ENCODE peak calls at places on chromosomes 4 and X, in eight cellular contexts. T, B, R, U, Z, C, Q and D are unnamed samples.

GRCh38 chr4:128228778-128229457 is 58.7 kb downstream of the PGRMC2 start:
- DNase-seq in Q (peak), R (no peak), Z (no peak), U (peak), C (no peak), B (no peak), T (no peak), D (no peak)

GRCh38 chr4:142850478-142850877 is 4.4 kb upstream of the INPP4B start:
- DNase-seq in Q (peak), Z (no peak), R (no peak), T (no peak), B (no peak), C (no peak), U (peak), D (no peak)

GRCh38 chr4:119118397-119118796 is 17.2 kb upstream of the MYOZ2 start:
- DNase-seq in T (peak), Q (no peak), R (no peak), Z (no peak), U (no peak), C (no peak), B (no peak), D (peak)

GRCh38 chr4:67744561-67745283 is 9.5 kb downstream of the GNRHR start:
- DNase-seq in C (no peak), Q (no peak), U (peak), B (no peak), T (no peak), Z (no peak), R (no peak), D (no peak)

GRCh38 chr4:12852338-12853307 is 631.5 kb downstream of the RAB28 start:
- DNase-seq in Q (peak), T (peak), Z (no peak), R (no peak), U (peak), B (no peak), C (no peak), D (peak)

GRCh38 chr4:153138736-153139135 is 65.5 kb upstream of the TRIM2 start:
- DNase-seq in U (no peak), R (no peak), T (peak), Q (no peak), B (no peak), Z (no peak), C (no peak), D (no peak)

GRCh38 chr4:1862055-1862911 is 6.3 kb upstream of the LETM1 start:
- DNase-seq in R (no peak), B (no peak), C (no peak), Q (no peak), T (no peak), Z (no peak), U (no peak), D (no peak)

GRCh38 chr4:8315343-8316250 is 46.0 kb downstream of the HTRA3 start:
- DNase-seq in U (peak), Q (no peak), C (no peak), T (no peak), R (no peak), B (peak), Z (no peak), D (peak)

GRCh38 chrX:151538190-151539122 is 25.0 kb upstream of the PASD1 start:
- DNase-seq in Q (no peak), Z (no peak), B (no peak), C (no peak), U (peak), R (no peak), T (no peak), D (no peak)

GRCh38 chr4:20984011-20984836 is 284.0 kb downstream of the PACRGL start:
- DNase-seq in Q (peak), T (no peak), Z (peak), U (no peak), C (no peak), R (no peak), B (no peak), D (no peak)

GRCh38 chrX:135256923-135257322 is 5.1 kb downstream of the ETDA start:
- DNase-seq in Q (no peak), T (no peak), R (no peak), Z (no peak), C (no peak), B (no peak), U (no peak), D (no peak)

GRCh38 chr4:25860586-25861421 is 2.0 kb downstream of the SEL1L3 start:
- DNase-seq in R (no peak), Z (no peak), C (no peak), B (no peak), U (peak), T (peak), Q (no peak), D (no peak)

GRCh38 chr4:61068745-61069144 is 131.4 kb upstream of the ADGRL3 start:
- DNase-seq in U (no peak), C (no peak), R (no peak), B (no peak), Q (no peak), T (no peak), Z (no peak), D (no peak)

GRCh38 chrX:148928803-148929202 is 428.4 kb downstream of the AFF2 start:
- DNase-seq in B (no peak), Q (no peak), Z (no peak), C (no peak), T (no peak), R (no peak), U (peak), D (no peak)

GRCh38 chrX:70030242-70030823 is 19.4 kb downstream of the AWAT2 start:
- DNase-seq in B (no peak), C (no peak), R (peak), T (peak), U (peak), Z (peak), Q (peak), D (no peak)

GRCh38 chr4:73735231-73735630 is 5.1 kb upstream of the CXCL8 start:
- DNase-seq in B (no peak), U (peak), Z (no peak), C (no peak), Q (no peak), R (no peak), T (peak), D (no peak)

GRCh38 chr4:95255396-95256107 is 293.2 kb downstream of the UNC5C start:
- DNase-seq in Q (no peak), T (peak), B (no peak), C (no peak), R (no peak), Z (no peak), U (peak), D (no peak)

GRCh38 chrX:153549807-153550206 is 32.4 kb downstream of the ATP2B3 start:
- DNase-seq in B (no peak), Z (no peak), R (no peak), C (no peak), T (no peak), Q (no peak), U (no peak), D (no peak)

GRCh38 chr4:79498282-79498681 is 90.3 kb upstream of the GK2 start:
- DNase-seq in C (no peak), R (no peak), B (no peak), T (no peak), Q (no peak), Z (no peak), U (no peak), D (no peak)

GRCh38 chr4:11301075-11301660 is 127.5 kb downstream of the HS3ST1 start:
- DNase-seq in T (no peak), B (no peak), Z (no peak), U (no peak), Q (no peak), R (no peak), C (no peak), D (no peak)